ENCODE peak calls at places on chromosomes 1 and 21, in four cellular contexts. W is A673, V is brain microvascular endothelial cell, T is kidney epithelial cell. Z is an unnamed sample.

GRCh38 chr1:62370594-62370993 is 51.4 kb upstream of the KANK4 start:
- DNase-seq in W (no peak), V (no peak), T (no peak), Z (no peak)

GRCh38 chr1:178566187-178566586 is 53.3 kb downstream of the TEX35 start:
- DNase-seq in W (no peak), V (no peak), T (no peak), Z (no peak)

GRCh38 chr1:243851129-243851756 is 1.2 kb upstream of the AKT3 start:
- DNase-seq in W (peak; percentile 17), V (no peak), T (no peak), Z (no peak)

GRCh38 chr1:70072239-70072751 is 133.1 kb downstream of the LRRC40 start:
- DNase-seq in W (no peak), V (no peak), T (peak; percentile 16), Z (no peak)

GRCh38 chr1:31714442-31715096 is 10.8 kb upstream of the COL16A1 start:
- DNase-seq in W (peak; percentile 73), V (peak; percentile 43), T (no peak), Z (peak; percentile 80)

GRCh38 chr21:32565856-32566465 is 19.4 kb downstream of the TCP10L start:
- DNase-seq in W (no peak), V (no peak), T (no peak), Z (no peak)

GRCh38 chr1:61157420-61157987 is 75.1 kb downstream of the NFIA start:
- DNase-seq in W (no peak), V (peak; percentile 77), T (no peak), Z (no peak)

GRCh38 chr1:5688479-5689077 is 303.6 kb downstream of the NPHP4 start:
- DNase-seq in W (peak; percentile 21), V (no peak), T (no peak), Z (no peak)

GRCh38 chr1:63955746-63956145 is 181.9 kb downstream of the ROR1 start:
- DNase-seq in W (no peak), V (no peak), T (no peak), Z (no peak)

GRCh38 chr1:21898326-21899155 is 38.6 kb downstream of the HSPG2 start:
- DNase-seq in W (no peak), V (peak; percentile 55), T (no peak), Z (no peak)

GRCh38 chr1:26190373-26190987 is at the start of gene CATSPER4:
- DNase-seq in W (peak; percentile 45), V (no peak), T (no peak), Z (no peak)

GRCh38 chr1:102103645-102104044 is 106.9 kb upstream of the OLFM3 start:
- DNase-seq in W (no peak), V (no peak), T (no peak), Z (no peak)

GRCh38 chr1:164726235-164726634 is 167.3 kb downstream of the PBX1 start:
- DNase-seq in W (no peak), V (peak; percentile 90), T (no peak), Z (no peak)

GRCh38 chr1:188062456-188062855 is 1233.7 kb downstream of the PLA2G4A start:
- DNase-seq in W (no peak), V (peak; percentile 43), T (no peak), Z (no peak)

GRCh38 chr1:64282353-64282752 is 78.9 kb downstream of the UBE2U start:
- DNase-seq in W (peak; percentile 98), V (no peak), T (no peak), Z (peak; percentile 42)

GRCh38 chr1:220526294-220526693 is 1.6 kb upstream of the MARK1 start:
- DNase-seq in W (peak; percentile 16), V (no peak), T (no peak), Z (no peak)

GRCh38 chr1:11529330-11529729 is 50.4 kb downstream of the DISP3 start:
- DNase-seq in W (no peak), V (no peak), T (no peak), Z (peak; percentile 66)

GRCh38 chr1:208190784-208191183 is 53.4 kb downstream of the PLXNA2 start:
- DNase-seq in W (no peak), V (no peak), T (no peak), Z (no peak)

GRCh38 chr1:111747947-111748346 is 7.8 kb upstream of the DDX20 start:
- DNase-seq in W (no peak), V (no peak), T (no peak), Z (no peak)

GRCh38 chr21:17238468-17238867 is 274.4 kb upstream of the CXADR start:
- DNase-seq in W (no peak), V (no peak), T (no peak), Z (no peak)

GRCh38 chr1:234486858-234487830 is 8.2 kb upstream of the TARBP1 start:
- DNase-seq in W (peak; percentile 77), V (peak; percentile 66), T (no peak), Z (peak; percentile 37)

GRCh38 chr1:179217943-179218507 is 11.5 kb downstream of the ABL2 start:
- DNase-seq in W (peak; percentile 47), V (no peak), T (no peak), Z (no peak)

GRCh38 chr1:171717080-171717479 is 24.8 kb downstream of the VAMP4 start:
- DNase-seq in W (no peak), V (no peak), T (no peak), Z (no peak)

GRCh38 chr1:57632401-57632800 is 208.5 kb upstream of the DAB1 start:
- DNase-seq in W (no peak), V (peak; percentile 29), T (peak; percentile 9), Z (no peak)

GRCh38 chr1:97334454-97334853 is 586.4 kb downstream of the DPYD start:
- DNase-seq in W (peak; percentile 50), V (peak; percentile 71), T (peak; percentile 12), Z (no peak)

GRCh38 chr1:9691726-9692125 is 40.2 kb downstream of the PIK3CD start:
- DNase-seq in W (no peak), V (no peak), T (no peak), Z (no peak)

GRCh38 chr1:189779034-189779433 is 698.6 kb downstream of the BRINP3 start:
- DNase-seq in W (no peak), V (no peak), T (no peak), Z (no peak)
- H3K27me3 ChIP-seq in W (no peaks in the 10 kb centered on the region), V (no peaks in the 10 kb centered on the region), T (no peaks in the 10 kb centered on the region), Z (no peaks in the 10 kb centered on the region)

GRCh38 chr1:20466231-20466630 is 19.8 kb downstream of the CAMK2N1 start:
- DNase-seq in W (no peak), V (no peak), T (no peak), Z (no peak)

GRCh38 chr1:20472860-20473711 is 12.9 kb downstream of the CAMK2N1 start:
- DNase-seq in W (no peak), V (no peak), T (no peak), Z (no peak)

GRCh38 chr1:20472121-20472520 is 13.9 kb downstream of the CAMK2N1 start:
- DNase-seq in W (no peak), V (no peak), T (no peak), Z (no peak)

GRCh38 chr1:20470174-20470573 is 15.8 kb downstream of the CAMK2N1 start:
- DNase-seq in W (no peak), V (no peak), T (no peak), Z (peak; percentile 18)

GRCh38 chr1:20469406-20470076 is 16.5 kb downstream of the CAMK2N1 start:
- DNase-seq in W (no peak), V (no peak), T (no peak), Z (peak; percentile 2)
- TF ChIP-seq CTCF in W (no peak), V (peak; percentile 27), T (no peak), Z (no peak)

GRCh38 chr21:34886554-34887385 is 162.3 kb downstream of the RUNX1 start:
- DNase-seq in W (no peak), V (no peak), T (no peak), Z (peak; percentile 89)

GRCh38 chr21:34887729-34888568 is 161.2 kb downstream of the RUNX1 start:
- DNase-seq in W (peak; percentile 42), V (peak; percentile 98), T (peak; percentile 76), Z (peak; percentile 95)

GRCh38 chr21:34884346-34884929 is 164.7 kb downstream of the RUNX1 start:
- DNase-seq in W (no peak), V (no peak), T (no peak), Z (no peak)

GRCh38 chr21:34885125-34885524 is 164.0 kb downstream of the RUNX1 start:
- DNase-seq in W (no peak), V (no peak), T (no peak), Z (no peak)

DNA sequence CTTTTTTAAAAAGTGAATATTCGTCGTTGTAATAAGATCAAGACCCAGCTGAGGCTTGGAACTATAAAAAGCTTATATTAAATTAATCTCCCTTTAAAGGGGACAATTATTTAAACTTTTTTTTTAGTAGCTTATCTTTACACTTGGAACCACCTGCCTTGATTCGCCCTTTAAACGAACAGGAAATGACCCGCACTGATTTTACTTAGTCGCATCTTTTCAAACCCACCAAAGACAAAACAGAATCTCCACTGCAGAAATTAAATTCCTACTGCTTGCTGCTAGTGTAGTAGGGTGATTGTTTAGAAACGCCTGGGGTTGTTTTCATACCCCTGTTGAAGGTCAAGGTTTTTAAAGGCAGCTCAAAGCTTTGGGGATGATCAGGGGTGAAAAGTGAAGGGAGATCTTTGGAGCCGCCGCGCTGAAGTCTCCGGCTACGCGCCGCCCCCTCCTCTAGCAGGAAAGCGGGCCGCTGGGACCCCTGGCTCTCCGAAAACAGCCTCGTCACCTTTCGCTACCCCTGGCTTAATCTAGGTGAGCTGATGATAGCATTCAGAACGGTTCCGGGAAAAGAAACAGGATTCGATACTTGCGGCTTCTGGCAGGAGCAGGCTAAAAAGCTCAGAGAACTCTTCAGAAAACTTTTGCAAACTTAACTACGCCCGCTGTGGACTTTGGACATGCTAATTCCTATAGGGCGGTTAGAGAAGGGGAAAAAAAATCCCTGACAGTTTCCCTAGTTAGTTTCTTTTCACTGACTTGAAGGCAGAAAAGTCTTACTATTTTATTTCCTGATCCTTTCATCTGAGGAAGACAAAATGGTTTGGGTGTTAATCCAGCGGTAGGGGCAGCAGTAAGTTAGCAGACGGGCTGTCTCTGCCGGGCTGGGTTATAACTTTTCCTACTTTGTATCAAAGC is 163.2 kb downstream of the RUNX1 start:
- DNase-seq in W (no peak), V (no peak), T (no peak), Z (no peak)
- H3K27me3 ChIP-seq in W (peaks cover 95% of the 10 kb centered on the region), V (no peaks in the 10 kb centered on the region), T (no peaks in the 10 kb centered on the region), Z (no peaks in the 10 kb centered on the region)

DNA sequence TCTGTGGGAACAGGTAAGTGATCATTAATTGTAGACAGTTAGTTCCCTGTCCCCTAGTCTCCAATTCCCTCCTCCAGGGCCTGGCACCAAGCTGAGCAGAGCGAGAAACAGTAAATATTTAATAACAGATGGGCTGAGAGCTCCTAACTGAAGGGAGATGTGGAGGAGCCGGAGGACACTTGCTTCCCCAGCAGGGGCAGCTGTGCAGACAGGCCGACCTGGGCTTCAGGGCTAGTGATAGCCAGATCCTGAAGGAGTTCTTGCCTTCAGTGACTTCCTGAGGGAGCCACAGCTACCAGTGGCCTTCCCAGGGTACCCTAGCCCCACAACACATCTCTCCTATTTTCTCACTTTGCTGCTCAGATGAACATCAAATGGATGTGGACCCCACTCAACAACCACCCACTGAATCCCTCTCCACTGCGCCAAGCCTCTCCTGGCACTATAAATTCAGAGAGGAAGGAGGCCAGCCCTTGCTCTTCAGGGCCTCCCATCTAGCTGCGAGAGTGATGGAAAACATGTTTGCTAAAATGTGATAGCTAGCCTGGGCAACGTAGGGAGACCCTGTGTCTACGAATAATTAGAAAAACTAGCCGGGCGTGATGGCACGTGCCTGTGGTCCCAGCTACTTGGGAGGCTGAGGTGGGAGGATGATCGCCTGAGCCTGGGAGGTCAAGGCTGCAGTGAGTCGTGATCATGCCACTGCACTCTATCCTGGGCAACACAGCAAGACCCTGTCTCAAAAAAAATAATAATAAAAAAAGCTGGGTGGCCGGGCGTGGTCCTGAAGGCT is 26.9 kb upstream of the SYNC start:
- DNase-seq in W (no peak), V (no peak), T (no peak), Z (no peak)
- TF ChIP-seq CTCF in W (no peak), V (peak; percentile 22), T (no peak), Z (no peak)